ENCODE peak calls at places on chromosomes 1 and 21, in seven cellular contexts. P is IMR-90, S is stomach, M is body of pancreas, C is GM12891, A is gastrocnemius medialis, O is NB4. H is an unnamed sample.

GRCh38 chr1:184160236-184160635 is 108.7 kb downstream of the TSEN15 start:
- DNase-seq in P (peak; percentile 90), S (no peak), M (no peak), C (no peak), A (no peak), O (peak; percentile 31), H (no peak)

GRCh38 chr21:36587388-36587787 is 107.5 kb upstream of the CLDN14 start:
- DNase-seq in P (peak; percentile 4), S (no peak), M (no peak), C (no peak), A (no peak), O (no peak), H (peak; percentile 17)

GRCh38 chr1:82388679-82389078 is 587.9 kb downstream of the ADGRL2 start:
- DNase-seq in P (peak; percentile 3), S (no peak), M (peak; percentile 9), C (no peak), A (no peak), O (no peak), H (no peak)

GRCh38 chr1:21258331-21259134 is 31.7 kb downstream of the ECE1 start:
- DNase-seq in P (no peak), S (no peak), M (no peak), C (no peak), A (no peak), O (no peak), H (no peak)

GRCh38 chr1:225242611-225243010 is 185.2 kb downstream of the LBR start:
- DNase-seq in P (no peak), S (no peak), M (no peak), C (no peak), A (no peak), O (no peak), H (no peak)

GRCh38 chr1:19014765-19015164 is 58.3 kb upstream of the IFFO2 start:
- DNase-seq in P (no peak), S (no peak), M (no peak), C (no peak), A (no peak), O (no peak), H (no peak)

GRCh38 chr1:94199398-94199797 is 38.0 kb downstream of the ARHGAP29 start:
- DNase-seq in P (no peak), S (no peak), M (no peak), C (no peak), A (no peak), O (no peak), H (no peak)

GRCh38 chr1:8025671-8026144 is 401 bp downstream of the ERRFI1 start:
- DNase-seq in P (no peak), S (no peak), M (no peak), C (peak; percentile 15), A (no peak), O (no peak), H (no peak)

GRCh38 chr1:178417858-178418257 is 78.9 kb downstream of the CLEC20A start:
- DNase-seq in P (peak; percentile 91), S (no peak), M (no peak), C (no peak), A (no peak), O (peak; percentile 21), H (peak; percentile 12)

GRCh38 chr1:228842094-228842775 is 107.0 kb downstream of the RHOU start:
- DNase-seq in P (peak; percentile 90), S (no peak), M (peak; percentile 88), C (no peak), A (peak; percentile 77), O (peak; percentile 69), H (peak; percentile 40)

GRCh38 chr1:26378088-26378878 is 5.7 kb upstream of the ZNF683 start:
- DNase-seq in P (peak; percentile 98), S (no peak), M (no peak), C (peak; percentile 70), A (no peak), O (peak; percentile 96), H (peak; percentile 52)
- TF ChIP-seq POLR2A in P (no peak), S (no peak), M (no peak), C (no peak), A (no peak), O (no peak), H (no peak)

DNA sequence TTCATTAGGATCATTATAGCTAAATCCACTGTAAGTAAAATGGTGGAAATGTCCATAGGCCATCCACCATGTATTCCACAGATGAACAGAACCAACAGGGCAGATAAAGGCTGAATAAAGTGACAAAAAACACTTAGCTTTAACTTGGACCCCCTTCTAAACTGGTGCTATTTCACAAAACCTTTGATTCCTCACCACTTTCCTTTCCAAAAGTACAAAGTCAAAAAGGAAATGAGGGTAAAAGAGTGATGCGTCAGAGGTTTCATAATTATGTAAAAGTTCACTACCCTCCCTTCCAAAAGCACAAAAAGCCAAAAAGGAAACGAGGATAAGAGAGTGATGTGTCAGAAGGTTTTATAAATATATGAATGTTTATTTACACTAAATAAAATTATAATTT is 172.2 kb downstream of the TBX15 start:
- DNase-seq in P (no peak), S (no peak), M (no peak), C (no peak), A (no peak), O (no peak), H (no peak)
- TF ChIP-seq POLR2A in P (no peak), S (no peak), M (no peak), C (no peak), A (no peak), O (no peak), H (no peak)

GRCh38 chr1:91500756-91501526 is at the start of gene CDC7:
- DNase-seq in P (peak; percentile 87), S (peak; percentile 83), M (peak; percentile 91), C (peak; percentile 65), A (peak; percentile 75), O (peak; percentile 94), H (peak; percentile 65)
- TF ChIP-seq POLR2A in P (peak; percentile 42), S (no peak), M (peak; percentile 26), C (peak; percentile 75), A (no peak), O (peak; percentile 76), H (peak; percentile 53)

GRCh38 chr1:33338495-33339211 is 17.8 kb upstream of the A3GALT2 start:
- DNase-seq in P (peak; percentile 87), S (peak; percentile 65), M (peak; percentile 66), C (no peak), A (peak; percentile 91), O (peak; percentile 91), H (no peak)
- TF ChIP-seq POLR2A in P (no peak), S (no peak), M (peak; percentile 42), C (no peak), A (peak; percentile 93), O (no peak), H (no peak)

GRCh38 chr1:156490401-156491032 is 10.1 kb downstream of the MEF2D start:
- DNase-seq in P (no peak), S (no peak), M (no peak), C (no peak), A (peak; percentile 83), O (peak; percentile 50), H (no peak)
- TF ChIP-seq POLR2A in P (peak; percentile 34), S (no peak), M (no peak), C (no peak), A (peak; percentile 60), O (no peak), H (no peak)

GRCh38 chr1:210233495-210234253 is 1.1 kb downstream of the SERTAD4 start:
- DNase-seq in P (peak; percentile 52), S (peak; percentile 59), M (peak; percentile 45), C (no peak), A (no peak), O (peak; percentile 38), H (peak; percentile 59)
- TF ChIP-seq POLR2A in P (no peak), S (no peak), M (no peak), C (no peak), A (peak; percentile 11), O (no peak), H (no peak)